ENCODE peak calls at places on chromosome 15, in ten cellular contexts. O is K562, F is lower lobe of right lung, J is colonic mucosa, X is sigmoid colon, M is astrocyte of the spinal cord, C is HFF-Myc, W is type B pancreatic cell, R is GM12865, T is kidney. L is an unnamed sample.

GRCh38 chr15:55564347-55565145 is 23.6 kb downstream of the PYGO1 start:
- DNase-seq in O (no peak), F (no peak), J (no peak), X (no peak), M (no peak), C (no peak), W (no peak), R (no peak), T (no peak), L (no peak)

GRCh38 chr15:27665002-27665401 is 434.1 kb downstream of the OCA2 start:
- DNase-seq in O (no peak), F (no peak), J (no peak), X (no peak), M (no peak), C (no peak), W (no peak), R (no peak), T (no peak), L (peak; percentile 21)

GRCh38 chr15:74793135-74794028 is 11.5 kb downstream of the CSK start:
- DNase-seq in O (no peak), F (no peak), J (no peak), X (peak; percentile 59), M (peak; percentile 32), C (no peak), W (no peak), R (peak; percentile 73), T (no peak), L (no peak)

GRCh38 chr15:82580713-82581112 is 40.5 kb upstream of the RPS17 start:
- DNase-seq in O (no peak), F (no peak), J (no peak), X (no peak), M (no peak), C (no peak), W (no peak), R (no peak), T (no peak), L (no peak)

GRCh38 chr15:65434201-65434600 is 11.5 kb upstream of the IGDCC4 start:
- DNase-seq in O (no peak), F (no peak), J (no peak), X (peak; percentile 22), M (no peak), C (no peak), W (no peak), R (no peak), T (no peak), L (no peak)

GRCh38 chr15:86063328-86064180 is 16.1 kb upstream of the AGBL1 start:
- DNase-seq in O (no peak), F (no peak), J (no peak), X (no peak), M (no peak), C (no peak), W (no peak), R (no peak), T (no peak), L (no peak)

GRCh38 chr15:40456299-40456712 is 14.5 kb upstream of the CHST14 start:
- DNase-seq in O (no peak), F (no peak), J (no peak), X (no peak), M (no peak), C (no peak), W (no peak), R (no peak), T (peak; percentile 61), L (no peak)

GRCh38 chr15:40930430-40931299 is 1.5 kb downstream of the DLL4 start:
- DNase-seq in O (peak; percentile 84), F (peak; percentile 69), J (peak; percentile 81), X (no peak), M (no peak), C (no peak), W (peak; percentile 74), R (peak; percentile 58), T (peak; percentile 82), L (no peak)

GRCh38 chr15:98025237-98025636 is 64.7 kb downstream of the ARRDC4 start:
- DNase-seq in O (no peak), F (no peak), J (no peak), X (no peak), M (no peak), C (peak; percentile 52), W (no peak), R (no peak), T (no peak), L (no peak)

DNA sequence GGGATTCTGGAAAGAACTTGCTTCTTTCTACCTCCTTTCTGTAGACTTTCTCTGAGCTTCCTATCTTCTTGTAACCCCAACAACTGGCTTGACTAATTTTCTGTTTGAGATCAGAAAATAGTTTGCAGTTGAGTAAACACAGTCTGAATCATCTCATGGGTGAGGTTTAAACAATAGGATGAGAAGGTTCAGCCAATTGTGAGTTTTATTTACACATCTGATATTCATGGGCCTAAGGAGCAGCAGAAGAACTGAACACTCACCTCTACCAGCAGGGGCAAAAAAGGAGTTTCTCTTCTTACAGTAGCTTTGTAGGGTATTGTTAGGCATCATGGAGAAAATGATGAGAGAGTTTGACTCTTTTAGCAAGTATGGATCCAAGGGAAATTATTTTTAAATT is 54.2 kb downstream of the DTWD1 start:
- DNase-seq in O (no peak), F (no peak), J (no peak), X (no peak), M (peak; percentile 78), C (peak; percentile 74), W (no peak), R (no peak), T (no peak), L (no peak)
- TF ChIP-seq CTCF in O (no peak), F (no peak), J (no peak), X (no peak), M (peak; percentile 40), C (peak; percentile 37), W (peak; percentile 27), R (no peak), T (no peak), L (no peak)

GRCh38 chr15:93483923-93484322 is 394.9 kb upstream of the RGMA start:
- DNase-seq in O (no peak), F (no peak), J (no peak), X (no peak), M (no peak), C (no peak), W (no peak), R (no peak), T (no peak), L (no peak)

GRCh38 chr15:93485438-93485837 is 396.4 kb upstream of the RGMA start:
- DNase-seq in O (no peak), F (no peak), J (no peak), X (no peak), M (no peak), C (no peak), W (no peak), R (no peak), T (no peak), L (no peak)

GRCh38 chr15:93486407-93487117 is 397.6 kb upstream of the RGMA start:
- DNase-seq in O (no peak), F (no peak), J (no peak), X (no peak), M (no peak), C (no peak), W (no peak), R (no peak), T (no peak), L (no peak)

GRCh38 chr15:93488157-93488803 is 399.3 kb upstream of the RGMA start:
- DNase-seq in O (no peak), F (no peak), J (no peak), X (no peak), M (no peak), C (no peak), W (no peak), R (no peak), T (no peak), L (no peak)

DNA sequence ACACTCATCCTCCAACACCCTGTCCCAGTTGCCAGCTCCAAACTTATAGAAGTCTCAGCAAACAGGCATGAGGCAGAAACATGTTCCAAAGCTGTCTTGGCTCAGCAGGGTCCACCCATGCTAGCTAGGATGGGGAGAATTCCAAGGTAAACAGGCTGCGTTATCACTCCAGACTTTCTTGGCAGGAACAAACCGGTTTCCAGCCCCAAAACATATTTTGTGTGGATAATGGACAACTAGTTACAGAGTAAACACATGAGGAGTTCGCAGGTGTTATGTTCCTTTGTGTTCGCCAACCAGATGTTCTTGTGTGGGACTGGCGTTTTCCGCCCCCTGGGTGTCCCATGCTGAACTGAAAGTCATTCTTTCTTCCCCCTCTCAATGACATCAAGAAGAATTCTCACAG is 396.9 kb upstream of the RGMA start:
- DNase-seq in O (no peak), F (no peak), J (peak; percentile 37), X (peak; percentile 82), M (no peak), C (no peak), W (no peak), R (no peak), T (no peak), L (no peak)
- TF ChIP-seq CTCF in O (no peak), F (no peak), J (no peak), X (no peak), M (no peak), C (no peak), W (no peak), R (no peak), T (no peak), L (peak; percentile 13)

GRCh38 chr15:88546248-88547129 is at the start of gene DET1:
- DNase-seq in O (peak; percentile 91), F (peak; percentile 97), J (peak; percentile 96), X (peak; percentile 96), M (peak; percentile 97), C (peak; percentile 90), W (peak; percentile 93), R (peak; percentile 99), T (peak; percentile 98), L (peak; percentile 96)
- TF ChIP-seq CTCF in O (peak; percentile 84), F (peak; percentile 78), J (peak; percentile 68), X (peak; percentile 48), M (peak; percentile 90), C (peak; percentile 77), W (peak; percentile 78), R (peak; percentile 84), T (peak; percentile 78), L (peak; percentile 86)

DNA sequence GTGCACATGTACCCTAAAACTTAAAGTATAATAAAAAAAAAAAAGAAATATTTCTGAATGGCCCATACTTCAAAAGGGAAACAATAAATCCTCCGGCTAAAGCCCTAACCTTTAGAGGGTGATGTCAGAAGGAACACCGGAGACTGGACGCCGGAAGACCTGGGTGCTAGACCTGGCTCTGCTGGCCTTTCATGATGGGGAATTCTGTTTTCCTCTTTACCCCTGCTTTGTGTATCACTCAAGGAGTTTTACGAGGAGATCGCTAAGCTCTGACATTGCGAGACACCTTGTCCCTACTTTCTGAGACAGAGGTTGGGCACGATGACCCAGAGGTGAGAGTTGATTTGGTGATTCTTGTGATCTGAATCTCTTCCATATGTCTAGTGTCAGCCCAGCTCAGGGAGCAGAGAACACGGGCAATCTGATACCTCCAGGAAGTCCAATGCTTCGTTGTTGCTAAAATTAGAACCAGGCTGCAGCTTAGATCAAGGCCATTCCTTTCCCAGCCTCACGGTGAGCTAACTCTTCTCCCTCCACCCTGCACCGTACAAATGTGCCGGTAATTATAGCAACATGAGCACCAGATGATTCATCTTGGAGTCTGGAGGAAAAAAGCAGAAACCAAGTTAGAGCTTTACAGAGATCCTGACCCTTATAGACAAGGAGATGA is 42.0 kb upstream of the CFAP161 start:
- DNase-seq in O (peak; percentile 75), F (no peak), J (no peak), X (no peak), M (peak; percentile 96), C (peak; percentile 98), W (no peak), R (no peak), T (no peak), L (no peak)
- TF ChIP-seq CTCF in O (no peak), F (no peak), J (no peak), X (no peak), M (no peak), C (no peak), W (no peak), R (no peak), T (no peak), L (no peak)

L was measured in osteocyte.